ENCODE peak calls at places on chromosomes 11 and 22, in seven cellular contexts. X is left cardiac atrium, G is HEK293T, J is endothelial cell, O is cardiac fibroblast, W is nucleus accumbens, Q is left ventricle myocardium inferior. Y is an unnamed sample.

GRCh38 chr11:75593337-75593915 is 31.4 kb downstream of the SERPINH1 start:
- DNase-seq in J (no peak), X (no peak), O (peak), W (no peak), G (no peak), Q (no peak), Y (no peak)

GRCh38 chr11:126544311-126545056 is 189.0 kb downstream of the ST3GAL4 start:
- DNase-seq in Q (no peak), G (no peak), X (no peak), W (no peak), O (peak), J (peak), Y (peak)

GRCh38 chr11:69992943-69993694 is 85.0 kb upstream of the ANO1 start:
- DNase-seq in J (no peak), O (no peak), X (no peak), G (no peak), W (no peak), Q (no peak), Y (no peak)

GRCh38 chr11:82752801-82753200 is 19.1 kb upstream of the FAM181B start:
- DNase-seq in O (no peak), X (no peak), Q (no peak), W (no peak), G (no peak), J (no peak), Y (no peak)

GRCh38 chr11:69423611-69424385 is 57.7 kb upstream of the LINC01488 start:
- DNase-seq in X (no peak), W (no peak), G (no peak), Q (no peak), O (no peak), J (no peak), Y (no peak)

GRCh38 chr11:65218446-65218845 is 36.7 kb downstream of the CAPN1 start:
- DNase-seq in Q (no peak), G (no peak), X (no peak), W (no peak), O (no peak), J (no peak), Y (no peak)

GRCh38 chr11:106178361-106178760 is 100.9 kb downstream of the AASDHPPT start:
- DNase-seq in G (no peak), W (no peak), X (no peak), Q (no peak), J (no peak), O (no peak), Y (no peak)

GRCh38 chr11:67238894-67239794 is 27.1 kb upstream of the GRK2 start:
- DNase-seq in G (no peak), J (no peak), W (no peak), Q (no peak), O (peak), X (no peak), Y (no peak)

GRCh38 chr11:111360150-111361043 is 18.7 kb downstream of the POU2AF1 start:
- DNase-seq in G (no peak), J (no peak), W (no peak), Q (no peak), X (no peak), O (no peak), Y (no peak)

GRCh38 chr11:61725632-61726280 is 26.7 kb upstream of the MYRF start:
- DNase-seq in Q (no peak), O (peak), G (no peak), J (no peak), W (no peak), X (no peak), Y (no peak)

GRCh38 chr22:32823024-32823730 is 21.7 kb downstream of the TIMP3 start:
- DNase-seq in J (peak), O (peak), Q (no peak), X (no peak), G (peak), W (no peak), Y (peak)

GRCh38 chr22:27996981-27997380 is 77.9 kb upstream of the PITPNB start:
- DNase-seq in O (no peak), W (no peak), X (peak), Q (peak), G (no peak), J (no peak), Y (no peak)

GRCh38 chr11:71452354-71453020 is 516 bp upstream of the NADSYN1 start:
- DNase-seq in Q (peak), X (peak), J (peak), W (no peak), O (peak), G (no peak), Y (no peak)

GRCh38 chr11:71563401-71563800 is 2.0 kb upstream of the KRTAP5-10 start:
- DNase-seq in X (no peak), J (peak), O (peak), G (peak), Q (no peak), W (no peak), Y (peak)

GRCh38 chr11:45651156-45651555 is 14.3 kb downstream of the CHST1 start:
- DNase-seq in J (no peak), X (no peak), O (no peak), W (no peak), G (no peak), Q (no peak), Y (no peak)

GRCh38 chr11:30852091-30852490 is 265.9 kb upstream of the MPPED2 start:
- DNase-seq in W (no peak), O (no peak), Q (no peak), J (no peak), G (no peak), X (no peak), Y (no peak)

Y was measured in iPS-NIHi11.